ENCODE peak calls at places on chromosomes 4 and X, in six cellular contexts. One of them, this sample, is unnamed.
A peak's percentile ranks its signal among the peaks of the same experiment; 100 is the strongest.

GRCh38 chr4:163063891-163064290 is 102.8 kb downstream of the NAF1 start:
- DNase-seq in AG08396: no peak
- DNase-seq in AG09309: no peak
- DNase-seq in astrocyte of the spinal cord: no peak
- DNase-seq in LoVo: peak; percentile 44
- DNase-seq in right atrium auricular region: no peak
- DNase-seq in this sample: peak; percentile 18

GRCh38 chr4:118869808-118870342 is 18.8 kb upstream of the SYNPO2 start:
- DNase-seq in AG08396: peak; percentile 48
- DNase-seq in AG09309: no peak
- DNase-seq in astrocyte of the spinal cord: peak; percentile 41
- DNase-seq in LoVo: no peak
- DNase-seq in right atrium auricular region: no peak
- DNase-seq in this sample: no peak

GRCh38 chrX:13763489-13763888 is 28.9 kb downstream of the OFD1 start:
- DNase-seq in AG08396: no peak
- DNase-seq in AG09309: no peak
- DNase-seq in astrocyte of the spinal cord: no peak
- DNase-seq in LoVo: no peak
- DNase-seq in right atrium auricular region: peak; percentile 67
- DNase-seq in this sample: no peak

GRCh38 chr4:568962-569361 is 7.1 kb downstream of the TMEM271 start:
- DNase-seq in AG08396: no peak
- DNase-seq in AG09309: no peak
- DNase-seq in astrocyte of the spinal cord: no peak
- DNase-seq in LoVo: no peak
- DNase-seq in right atrium auricular region: no peak
- DNase-seq in this sample: no peak

GRCh38 chr4:106096454-106096853 is 201.2 kb downstream of the NPNT start:
- DNase-seq in AG08396: no peak
- DNase-seq in AG09309: no peak
- DNase-seq in astrocyte of the spinal cord: no peak
- DNase-seq in LoVo: no peak
- DNase-seq in right atrium auricular region: no peak
- DNase-seq in this sample: no peak

GRCh38 chr4:146342600-146343192 is 128.4 kb downstream of the REELD1 start:
- DNase-seq in AG08396: peak; percentile 24
- DNase-seq in AG09309: no peak
- DNase-seq in astrocyte of the spinal cord: peak; percentile 63
- DNase-seq in LoVo: peak; percentile 52
- DNase-seq in right atrium auricular region: no peak
- DNase-seq in this sample: peak; percentile 30

GRCh38 chr4:76410621-76411020 is 10.3 kb downstream of the CCDC158 start:
- DNase-seq in AG08396: no peak
- DNase-seq in AG09309: no peak
- DNase-seq in astrocyte of the spinal cord: no peak
- DNase-seq in LoVo: no peak
- DNase-seq in right atrium auricular region: no peak
- DNase-seq in this sample: no peak

GRCh38 chrX:120450163-120450562 is 18.9 kb downstream of the LAMP2 start:
- DNase-seq in AG08396: no peak
- DNase-seq in AG09309: no peak
- DNase-seq in astrocyte of the spinal cord: no peak
- DNase-seq in LoVo: no peak
- DNase-seq in right atrium auricular region: no peak
- DNase-seq in this sample: no peak

GRCh38 chr4:150960079-150960478 is 55.0 kb downstream of the LRBA start:
- DNase-seq in AG08396: peak; percentile 61
- DNase-seq in AG09309: peak; percentile 10
- DNase-seq in astrocyte of the spinal cord: no peak
- DNase-seq in LoVo: no peak
- DNase-seq in right atrium auricular region: no peak
- DNase-seq in this sample: peak; percentile 26

GRCh38 chr4:142329304-142329703 is 516.8 kb downstream of the INPP4B start:
- DNase-seq in AG08396: no peak
- DNase-seq in AG09309: no peak
- DNase-seq in astrocyte of the spinal cord: no peak
- DNase-seq in LoVo: no peak
- DNase-seq in right atrium auricular region: no peak
- DNase-seq in this sample: no peak

GRCh38 chr4:41185614-41186609 is 28.4 kb downstream of the APBB2 start:
- DNase-seq in AG08396: no peak
- DNase-seq in AG09309: no peak
- DNase-seq in astrocyte of the spinal cord: no peak
- DNase-seq in LoVo: no peak
- DNase-seq in right atrium auricular region: no peak
- DNase-seq in this sample: peak; percentile 77

GRCh38 chr4:129968366-129968765 is 872.4 kb downstream of the C4orf33 start:
- DNase-seq in AG08396: no peak
- DNase-seq in AG09309: no peak
- DNase-seq in astrocyte of the spinal cord: no peak
- DNase-seq in LoVo: no peak
- DNase-seq in right atrium auricular region: no peak
- DNase-seq in this sample: no peak

GRCh38 chrX:30302957-30303356 is 6.2 kb downstream of the NR0B1 start:
- DNase-seq in AG08396: peak; percentile 44
- DNase-seq in AG09309: no peak
- DNase-seq in astrocyte of the spinal cord: no peak
- DNase-seq in LoVo: no peak
- DNase-seq in right atrium auricular region: no peak
- DNase-seq in this sample: no peak

GRCh38 chr4:56959064-56959463 is 18.3 kb downstream of the NOA1 start:
- DNase-seq in AG08396: no peak
- DNase-seq in AG09309: no peak
- DNase-seq in astrocyte of the spinal cord: peak; percentile 13
- DNase-seq in LoVo: no peak
- DNase-seq in right atrium auricular region: no peak
- DNase-seq in this sample: no peak

GRCh38 chr4:54784188-54784671 is 126.5 kb downstream of the KIT start:
- DNase-seq in AG08396: peak; percentile 88
- DNase-seq in AG09309: peak; percentile 79
- DNase-seq in astrocyte of the spinal cord: peak; percentile 71
- DNase-seq in LoVo: no peak
- DNase-seq in right atrium auricular region: peak; percentile 97
- DNase-seq in this sample: peak; percentile 15

GRCh38 chr4:135605096-135605495 is 1403.5 kb upstream of the PABPC4L start:
- DNase-seq in AG08396: no peak
- DNase-seq in AG09309: no peak
- DNase-seq in astrocyte of the spinal cord: no peak
- DNase-seq in LoVo: no peak
- DNase-seq in right atrium auricular region: no peak
- DNase-seq in this sample: no peak

GRCh38 chr4:148447672-148448071 is 5.5 kb upstream of the NR3C2 start:
- DNase-seq in AG08396: no peak
- DNase-seq in AG09309: no peak
- DNase-seq in astrocyte of the spinal cord: no peak
- DNase-seq in LoVo: no peak
- DNase-seq in right atrium auricular region: no peak
- DNase-seq in this sample: no peak

GRCh38 chrX:153557618-153558017 is 40.2 kb downstream of the ATP2B3 start:
- DNase-seq in AG08396: no peak
- DNase-seq in AG09309: no peak
- DNase-seq in astrocyte of the spinal cord: no peak
- DNase-seq in LoVo: no peak
- DNase-seq in right atrium auricular region: no peak
- DNase-seq in this sample: no peak

GRCh38 chr4:42654606-42655005 is 2.3 kb downstream of the ATP8A1 start:
- DNase-seq in AG08396: peak; percentile 71
- DNase-seq in AG09309: no peak
- DNase-seq in astrocyte of the spinal cord: peak; percentile 79
- DNase-seq in LoVo: peak; percentile 84
- DNase-seq in right atrium auricular region: peak; percentile 59
- DNase-seq in this sample: no peak

GRCh38 chrX:39162322-39162721 is 361.1 kb downstream of the MID1IP1 start:
- DNase-seq in AG08396: no peak
- DNase-seq in AG09309: no peak
- DNase-seq in astrocyte of the spinal cord: no peak
- DNase-seq in LoVo: no peak
- DNase-seq in right atrium auricular region: no peak
- DNase-seq in this sample: peak; percentile 21

GRCh38 chr4:182748949-182749348 is 168.2 kb downstream of the DCTD start:
- DNase-seq in AG08396: no peak
- DNase-seq in AG09309: no peak
- DNase-seq in astrocyte of the spinal cord: no peak
- DNase-seq in LoVo: no peak
- DNase-seq in right atrium auricular region: no peak
- DNase-seq in this sample: no peak

GRCh38 chr4:43244688-43245382 is 352.3 kb downstream of the GRXCR1 start:
- DNase-seq in AG08396: no peak
- DNase-seq in AG09309: no peak
- DNase-seq in astrocyte of the spinal cord: no peak
- DNase-seq in LoVo: no peak
- DNase-seq in right atrium auricular region: no peak
- DNase-seq in this sample: no peak

GRCh38 chr4:55385201-55385649 is 10.5 kb upstream of the TMEM165 start:
- DNase-seq in AG08396: no peak
- DNase-seq in AG09309: no peak
- DNase-seq in astrocyte of the spinal cord: no peak
- DNase-seq in LoVo: no peak
- DNase-seq in right atrium auricular region: no peak
- DNase-seq in this sample: peak; percentile 56

GRCh38 chr4:113741971-113742370 is 19.6 kb downstream of the CAMK2D start:
- DNase-seq in AG08396: no peak
- DNase-seq in AG09309: no peak
- DNase-seq in astrocyte of the spinal cord: no peak
- DNase-seq in LoVo: no peak
- DNase-seq in right atrium auricular region: no peak
- DNase-seq in this sample: no peak